ENCODE peak calls at places on chromosomes 13 and 19, in four cellular contexts. H is HT1080, W is aorta, O is GM12865. Z is an unnamed sample.

GRCh38 chr19:5335101-5335500 is 5.5 kb downstream of the PTPRS start:
- DNase-seq in H (no peak), W (no peak), O (no peak), Z (no peak)

GRCh38 chr13:113451951-113452421 is 1.3 kb downstream of the ADPRHL1 start:
- DNase-seq in H (no peak), W (no peak), O (no peak), Z (no peak)

GRCh38 chr13:38871275-38871674 is 119.4 kb downstream of the STOML3 start:
- DNase-seq in H (no peak), W (no peak), O (no peak), Z (no peak)

GRCh38 chr19:3285647-3286176 is 61.3 kb downstream of the CELF5 start:
- DNase-seq in H (no peak), W (no peak), O (no peak), Z (no peak)

GRCh38 chr13:60402022-60402421 is 5.0 kb downstream of the TDRD3 start:
- DNase-seq in H (peak), W (no peak), O (no peak), Z (no peak)

GRCh38 chr19:6425732-6426686 is 1.4 kb upstream of the KHSRP start:
- DNase-seq in H (no peak), W (no peak), O (no peak), Z (peak)

GRCh38 chr13:64810701-64811258 is 2419.4 kb downstream of the PCDH9 start:
- DNase-seq in H (peak), W (no peak), O (no peak), Z (no peak)

GRCh38 chr13:32117696-32118095 is 86.1 kb downstream of the FRY start:
- DNase-seq in H (no peak), W (peak), O (no peak), Z (no peak)

GRCh38 chr13:20182231-20182846 is 10.4 kb downstream of the GJB2 start:
- DNase-seq in H (peak), W (no peak), O (peak), Z (peak)

GRCh38 chr13:101959016-101959415 is 442.8 kb downstream of the FGF14 start:
- DNase-seq in H (peak), W (no peak), O (peak), Z (no peak)